ENCODE peak calls at places on chromosomes 13 and 19, in seven cellular contexts. P is effector memory CD4-positive, alpha-beta T cell; W is endothelial cell of umbilical vein; J is IMR-90; G is uterus; L is left ventricle myocardium inferior; Q is H1. R is an unnamed sample. For H3K9me3, the result is how much of the 10 kb centered on the place peaks cover.

GRCh38 chr19:17073869-17074627 is 1.2 kb downstream of the HAUS8 start:
- DNase-seq in P (no peak), W (no peak), J (peak), G (no peak), L (no peak), Q (no peak), R (no peak)

GRCh38 chr13:32019612-32020233 is 11.9 kb upstream of the FRY start:
- DNase-seq in P (no peak), W (peak), J (peak), G (peak), L (no peak), Q (no peak), R (no peak)

GRCh38 chr13:30403491-30403890 is 18.8 kb upstream of the UBE2L5 start:
- DNase-seq in P (no peak), W (no peak), J (no peak), G (no peak), L (no peak), Q (no peak), R (no peak)

GRCh38 chr19:31152906-31153305 is 196.3 kb downstream of the TSHZ3 start:
- DNase-seq in P (no peak), W (no peak), J (peak), G (no peak), L (no peak), Q (no peak), R (no peak)

GRCh38 chr13:94656766-94657165 is 55.1 kb downstream of the GPR180 start:
- DNase-seq in P (no peak), W (peak), J (peak), G (no peak), L (no peak), Q (no peak), R (no peak)

GRCh38 chr19:41249707-41250423 is 14.3 kb upstream of the HNRNPUL1 start:
- DNase-seq in P (no peak), W (no peak), J (no peak), G (no peak), L (no peak), Q (no peak), R (no peak)

GRCh38 chr13:98890186-98890585 is 87.7 kb downstream of the DOCK9 start:
- DNase-seq in P (no peak), W (peak), J (peak), G (peak), L (no peak), Q (no peak), R (no peak)

GRCh38 chr13:90447735-90448103 is 899.8 kb upstream of the MIR17HG start:
- DNase-seq in P (no peak), W (peak), J (peak), G (no peak), L (no peak), Q (no peak), R (no peak)

GRCh38 chr13:106536244-106537034 is 977 bp upstream of the EFNB2 start:
- DNase-seq in P (peak), W (peak), J (peak), G (peak), L (peak), Q (peak), R (peak)

GRCh38 chr13:40546047-40546446 is 120.4 kb downstream of the FOXO1 start:
- DNase-seq in P (no peak), W (no peak), J (no peak), G (no peak), L (no peak), Q (no peak), R (no peak)

GRCh38 chr19:10389863-10390262 is 9.5 kb upstream of the TYK2 start:
- DNase-seq in P (no peak), W (no peak), J (no peak), G (no peak), L (no peak), Q (no peak), R (no peak)

GRCh38 chr13:99356216-99357089 is 49.3 kb upstream of the GPR183 start:
- DNase-seq in P (peak), W (peak), J (peak), G (no peak), L (no peak), Q (no peak), R (no peak)

GRCh38 chr19:12944064-12944674 is 1.5 kb upstream of the RAD23A start:
- DNase-seq in P (no peak), W (no peak), J (no peak), G (no peak), L (no peak), Q (no peak), R (no peak)

GRCh38 chr13:94305463-94305862 is 174.0 kb downstream of the DCT start:
- DNase-seq in P (no peak), W (peak), J (peak), G (no peak), L (no peak), Q (no peak), R (no peak)

GRCh38 chr19:5031231-5032100 is 62.6 kb downstream of the KDM4B start:
- DNase-seq in P (peak), W (peak), J (peak), G (peak), L (peak), Q (peak), R (peak)

GRCh38 chr19:11265785-11266236 is 3.5 kb upstream of the DOCK6 start:
- DNase-seq in P (no peak), W (no peak), J (no peak), G (no peak), L (no peak), Q (no peak), R (no peak)

GRCh38 chr19:54209748-54210494 is 9.3 kb downstream of the RPS9 start:
- DNase-seq in P (no peak), W (peak), J (peak), G (peak), L (peak), Q (no peak), R (peak)

GRCh38 chr19:39199025-39199424 is 2.3 kb downstream of the NCCRP1 start:
- DNase-seq in P (no peak), W (peak), J (peak), G (peak), L (no peak), Q (no peak), R (no peak)

GRCh38 chr13:85236431-85236830 is 562.8 kb downstream of the SLITRK6 start:
- DNase-seq in P (no peak), W (peak), J (peak), G (no peak), L (no peak), Q (no peak), R (no peak)

GRCh38 chr19:16627194-16627927 is 643 bp downstream of the MED26 start:
- DNase-seq in P (no peak), W (peak), J (no peak), G (no peak), L (no peak), Q (no peak), R (no peak)

GRCh38 chr19:33914599-33914998 is 117.9 kb downstream of the KCTD15 start:
- DNase-seq in P (no peak), W (no peak), J (no peak), G (no peak), L (no peak), Q (no peak), R (no peak)

GRCh38 chr13:114109646-114110045 is 22.8 kb downstream of the RASA3 start:
- DNase-seq in P (no peak), W (no peak), J (no peak), G (peak), L (no peak), Q (no peak), R (peak)

GRCh38 chr13:52798770-52799430 is 49.5 kb downstream of the PCDH8 start:
- DNase-seq in P (no peak), W (no peak), J (no peak), G (no peak), L (no peak), Q (no peak), R (no peak)

GRCh38 chr19:10966809-10967208 is 6.0 kb downstream of the SMARCA4 start:
- DNase-seq in P (no peak), W (no peak), J (no peak), G (no peak), L (no peak), Q (no peak), R (no peak)

GRCh38 chr19:19230505-19230904 is 18.7 kb downstream of the NCAN start:
- DNase-seq in P (no peak), W (no peak), J (no peak), G (no peak), L (no peak), Q (no peak), R (no peak)

GRCh38 chr19:29508181-29508580 is 17.6 kb upstream of the VSTM2B start:
- DNase-seq in P (no peak), W (no peak), J (no peak), G (no peak), L (no peak), Q (no peak), R (no peak)

GRCh38 chr19:49932731-49933131 is 3.4 kb upstream of the NUP62 start:
- DNase-seq in P (peak), W (no peak), J (no peak), G (no peak), L (no peak), Q (no peak), R (no peak)

GRCh38 chr19:49109569-49110233 is 4.5 kb upstream of the LIN7B start:
- DNase-seq in P (no peak), W (no peak), J (no peak), G (no peak), L (no peak), Q (no peak), R (no peak)

GRCh38 chr13:113050856-113051431 is 54.6 kb upstream of the F7 start:
- DNase-seq in P (no peak), W (no peak), J (no peak), G (no peak), L (no peak), Q (no peak), R (no peak)

GRCh38 chr13:43572601-43573360 is 214.0 kb downstream of the ENOX1 start:
- DNase-seq in P (no peak), W (no peak), J (peak), G (no peak), L (no peak), Q (no peak), R (no peak)

GRCh38 chr19:39247701-39248664 is 673 bp downstream of the IFNL4 start:
- DNase-seq in P (no peak), W (no peak), J (no peak), G (no peak), L (no peak), Q (no peak), R (no peak)

GRCh38 chr19:3586124-3586626 is 897 bp downstream of the GIPC3 start:
- DNase-seq in P (no peak), W (no peak), J (no peak), G (no peak), L (no peak), Q (no peak), R (no peak)

GRCh38 chr13:65600702-65601101 is 1629.4 kb downstream of the PCDH9 start:
- DNase-seq in P (no peak), W (no peak), J (peak), G (no peak), L (no peak), Q (no peak), R (no peak)

GRCh38 chr13:46803586-46803985 is 6.6 kb upstream of the ESD start:
- DNase-seq in P (no peak), W (no peak), J (peak), G (no peak), L (no peak), Q (no peak), R (no peak)

GRCh38 chr13:114143806-114144605 is 11.6 kb upstream of the RASA3 start:
- DNase-seq in P (no peak), W (no peak), J (no peak), G (no peak), L (no peak), Q (no peak), R (peak)

GRCh38 chr19:48290923-48291700 is 21.2 kb downstream of the ZNF114 start:
- DNase-seq in P (peak), W (peak), J (peak), G (peak), L (peak), Q (peak), R (peak)

GRCh38 chr19:1584500-1585242 is 8.0 kb downstream of the MBD3 start:
- DNase-seq in P (no peak), W (no peak), J (no peak), G (no peak), L (no peak), Q (no peak), R (no peak)

GRCh38 chr13:79585033-79585432 is 104.1 kb downstream of the NDFIP2 start:
- DNase-seq in P (no peak), W (no peak), J (no peak), G (no peak), L (no peak), Q (no peak), R (no peak)

GRCh38 chr19:55550321-55550650 is 4.9 kb upstream of the SBK3 start:
- DNase-seq in P (no peak), W (no peak), J (no peak), G (no peak), L (no peak), Q (no peak), R (no peak)

DNA sequence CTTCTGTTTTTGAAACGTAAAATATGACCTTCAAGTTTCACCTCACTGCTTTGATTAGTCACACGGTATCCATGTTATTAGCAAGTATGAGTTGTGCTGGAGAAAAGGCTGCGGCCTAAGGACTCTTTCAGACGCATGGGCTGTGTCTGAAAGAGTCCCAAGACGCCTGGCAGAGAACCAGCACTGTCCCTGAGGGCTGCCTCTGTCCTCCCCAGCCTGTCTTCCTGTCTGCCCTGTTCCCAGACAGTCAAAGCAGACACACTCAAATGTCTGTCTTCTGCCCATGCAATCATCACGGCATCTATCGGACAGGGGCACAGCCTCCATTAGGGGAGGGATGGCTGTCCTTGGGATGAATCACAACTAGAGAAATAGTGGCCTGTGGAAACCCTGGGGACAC is 65.5 kb downstream of the DPY19L3 start:
- DNase-seq in P (no peak), W (no peak), J (no peak), G (no peak), L (peak), Q (no peak), R (no peak)
- H3K27ac ChIP-seq in P (no peak), W (no peak), J (no peak), G (no peak), L (no peak), Q (peak), R (no peak)

GRCh38 chr13:50990540-50991506 is 81.2 kb downstream of the RNASEH2B start:
- DNase-seq in P (no peak), W (peak), J (peak), G (peak), L (peak), Q (no peak), R (peak)

GRCh38 chr13:50993371-50993770 is 83.8 kb downstream of the RNASEH2B start:
- DNase-seq in P (no peak), W (no peak), J (no peak), G (no peak), L (no peak), Q (no peak), R (no peak)

GRCh38 chr13:50991624-50992610 is 82.3 kb downstream of the RNASEH2B start:
- DNase-seq in P (no peak), W (no peak), J (no peak), G (no peak), L (no peak), Q (no peak), R (no peak)

GRCh38 chr13:50989476-50989875 is 79.9 kb downstream of the RNASEH2B start:
- DNase-seq in P (no peak), W (peak), J (no peak), G (peak), L (no peak), Q (no peak), R (no peak)

DNA sequence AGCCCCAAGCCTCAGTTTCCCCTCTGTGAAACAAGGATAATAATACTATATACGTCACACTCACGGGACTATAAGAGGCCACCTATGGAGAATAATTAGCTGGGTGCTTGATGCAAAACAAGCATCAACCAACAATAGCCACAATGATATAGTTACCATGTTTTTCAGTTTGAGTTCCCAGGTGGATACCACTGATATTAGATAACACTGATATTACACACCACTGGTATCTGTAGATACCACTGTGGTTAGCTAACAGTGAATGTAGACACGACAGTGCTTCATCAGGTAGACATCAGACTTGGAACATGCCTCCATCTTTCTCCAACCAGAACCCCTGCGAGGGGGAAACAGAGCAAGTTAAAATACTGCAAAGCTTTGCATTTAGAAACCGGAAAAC is 80.5 kb downstream of the RNASEH2B start:
- DNase-seq in P (no peak), W (no peak), J (no peak), G (no peak), L (no peak), Q (no peak), R (no peak)
- H3K9me3 ChIP-seq in P (under half), W (under half), J (under half), G (under half), L (under half), Q (under half), R (under half)

GRCh38 chr13:39224841-39225240 is 186.6 kb downstream of the NHLRC3 start:
- DNase-seq in P (no peak), W (no peak), J (no peak), G (no peak), L (no peak), Q (no peak), R (no peak)

GRCh38 chr13:39226359-39226758 is 188.1 kb downstream of the NHLRC3 start:
- DNase-seq in P (no peak), W (no peak), J (no peak), G (no peak), L (peak), Q (no peak), R (peak)

DNA sequence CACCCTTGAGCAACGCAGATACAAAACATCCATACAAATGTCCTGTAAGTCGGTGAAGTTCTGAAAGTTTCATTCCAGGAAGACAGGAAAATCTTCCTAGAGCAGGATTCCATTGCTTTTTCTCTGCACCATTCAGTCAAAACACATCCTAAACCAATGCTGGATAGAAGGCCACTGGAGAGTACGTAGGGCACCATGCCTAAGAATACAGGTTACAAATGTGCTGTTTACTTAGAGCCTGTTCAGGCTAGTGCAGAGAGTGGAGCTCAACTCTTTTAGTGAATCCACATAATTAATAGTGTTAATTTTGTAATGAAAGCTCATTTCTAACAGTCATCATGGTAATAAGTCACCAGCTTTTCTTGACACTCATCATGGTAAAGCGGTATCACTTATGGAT is 187.6 kb downstream of the NHLRC3 start:
- DNase-seq in P (no peak), W (no peak), J (no peak), G (no peak), L (no peak), Q (no peak), R (no peak)
- H3K27ac ChIP-seq in P (no peak), W (no peak), J (no peak), G (no peak), L (peak), Q (no peak), R (peak)

GRCh38 chr19:36392916-36393673 is 14.1 kb upstream of the ZFP14 start:
- DNase-seq in P (no peak), W (no peak), J (no peak), G (no peak), L (no peak), Q (no peak), R (no peak)
- H3K9me3 ChIP-seq in P (half or more), W (under half), J (half or more), G (half or more), L (half or more), Q (half or more), R (half or more)

DNA sequence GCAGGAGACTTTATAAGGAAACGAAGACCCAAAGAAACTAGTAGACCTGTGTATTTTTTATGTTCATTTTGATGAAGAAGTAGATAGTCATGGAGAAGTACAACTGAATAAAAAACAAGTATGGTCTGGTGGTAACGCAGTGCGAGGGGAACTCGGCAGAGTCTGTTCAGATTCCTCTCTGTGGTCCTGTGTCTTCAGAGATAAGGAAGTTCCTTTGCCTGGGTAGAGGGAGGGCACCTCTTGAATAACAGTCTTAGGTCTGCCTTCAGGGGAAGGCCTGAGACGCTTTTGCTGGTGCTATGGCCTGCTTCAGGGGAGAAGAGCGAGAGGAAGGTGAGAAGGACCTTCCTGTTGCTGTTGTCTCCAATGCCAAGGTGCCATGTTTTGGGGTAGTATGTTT is 25.9 kb upstream of the SLC46A3 start:
- DNase-seq in P (no peak), W (no peak), J (no peak), G (no peak), L (no peak), Q (no peak), R (no peak)
- H3K27ac ChIP-seq in P (no peak), W (peak), J (no peak), G (no peak), L (peak), Q (no peak), R (no peak)

DNA sequence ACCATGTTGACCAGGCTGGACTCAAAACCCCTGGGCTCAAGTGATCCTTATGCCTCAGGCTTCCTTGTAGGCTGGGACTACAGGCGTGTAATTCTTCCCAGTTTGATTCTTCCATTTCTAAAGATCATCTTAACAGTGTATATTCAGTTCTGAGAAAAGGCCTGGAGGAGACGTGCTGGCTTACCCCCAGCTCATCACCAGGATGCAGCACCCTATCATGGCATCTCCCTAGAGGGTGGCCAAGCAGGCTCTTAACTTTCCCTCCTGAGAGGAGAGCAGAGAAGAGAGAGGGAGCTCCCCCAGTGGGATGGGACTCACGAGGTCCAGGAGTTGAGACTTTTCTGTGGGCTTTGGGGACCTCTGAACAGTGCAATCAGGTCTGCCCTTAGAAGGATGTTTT is 2.1 kb upstream of the TUBA3C start:
- DNase-seq in P (no peak), W (no peak), J (no peak), G (no peak), L (no peak), Q (no peak), R (no peak)
- H3K9me3 ChIP-seq in P (under half), W (under half), J (under half), G (under half), L (under half), Q (half or more), R (under half)

DNA sequence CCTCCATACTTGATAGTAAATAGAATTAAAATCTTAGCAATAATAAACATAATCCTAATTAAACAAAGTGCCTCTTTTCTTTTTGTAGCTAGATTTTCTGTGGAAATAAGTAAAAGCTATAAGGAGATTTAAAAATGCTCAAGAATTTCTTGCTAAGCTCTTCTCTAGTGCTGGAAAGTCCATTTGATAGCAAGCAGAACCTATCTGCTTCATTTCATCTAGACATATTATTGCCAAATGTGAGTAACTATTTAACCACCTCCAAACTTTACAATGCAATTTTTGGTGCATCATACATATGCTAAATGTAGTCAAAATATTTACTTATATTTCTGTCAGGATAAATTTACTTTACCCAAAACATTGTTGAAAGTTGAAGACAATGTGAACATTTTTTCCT is 109.5 kb upstream of the POSTN start:
- DNase-seq in P (no peak), W (no peak), J (no peak), G (no peak), L (no peak), Q (no peak), R (no peak)
- H3K27ac ChIP-seq in P (no peak), W (no peak), J (no peak), G (peak), L (no peak), Q (no peak), R (peak)

R was measured in tibial artery.